ENCODE peak calls at places on chromosomes 3 and 15, in six cellular contexts. U, H, X, E, B and I are unnamed samples.

GRCh38 chr3:49652218-49652921 is 21.8 kb upstream of the APEH start:
- DNase-seq in U (no peak), H (no peak), X (no peak), E (no peak), B (no peak), I (no peak)

GRCh38 chr3:154059798-154060197 is 61.4 kb upstream of the ARHGEF26 start:
- DNase-seq in U (peak; percentile 26), H (no peak), X (no peak), E (no peak), B (no peak), I (no peak)

GRCh38 chr15:96343529-96344072 is 13.1 kb downstream of the NR2F2 start:
- DNase-seq in U (no peak), H (no peak), X (no peak), E (no peak), B (no peak), I (no peak)

GRCh38 chr15:58498821-58499580 is 67.2 kb downstream of the LIPC start:
- DNase-seq in U (peak; percentile 68), H (no peak), X (no peak), E (no peak), B (no peak), I (peak; percentile 63)

GRCh38 chr3:158471639-158472294 is 99.2 kb upstream of the MLF1 start:
- DNase-seq in U (peak; percentile 95), H (no peak), X (no peak), E (no peak), B (no peak), I (peak; percentile 96)

GRCh38 chr3:143808999-143809700 is 39.1 kb downstream of the SLC9A9 start:
- DNase-seq in U (peak; percentile 54), H (no peak), X (no peak), E (no peak), B (no peak), I (peak; percentile 19)

GRCh38 chr3:13825317-13825590 is 54.6 kb downstream of the WNT7A start:
- DNase-seq in U (no peak), H (no peak), X (no peak), E (no peak), B (no peak), I (no peak)

GRCh38 chr3:57977755-57978715 is 30.2 kb upstream of the FLNB start:
- DNase-seq in U (no peak), H (no peak), X (no peak), E (no peak), B (no peak), I (no peak)

GRCh38 chr3:147431746-147432145 is 22.6 kb downstream of the ZIC1 start:
- DNase-seq in U (no peak), H (no peak), X (no peak), E (no peak), B (no peak), I (no peak)

GRCh38 chr15:86834115-86834863 is 754.6 kb downstream of the AGBL1 start:
- DNase-seq in U (no peak), H (no peak), X (no peak), E (no peak), B (no peak), I (no peak)

GRCh38 chr3:9452417-9452816 is 55.0 kb downstream of the SETD5 start:
- DNase-seq in U (peak; percentile 35), H (no peak), X (no peak), E (no peak), B (no peak), I (no peak)

GRCh38 chr3:23877324-23877980 is 39.3 kb downstream of the NKIRAS1 start:
- DNase-seq in U (peak; percentile 91), H (no peak), X (no peak), E (no peak), B (no peak), I (peak; percentile 77)

GRCh38 chr3:43243590-43244587 is 42.5 kb upstream of the SNRK start:
- DNase-seq in U (peak; percentile 31), H (no peak), X (no peak), E (no peak), B (no peak), I (no peak)

GRCh38 chr15:82680200-82681102 is 29.2 kb downstream of the AP3B2 start:
- DNase-seq in U (no peak), H (no peak), X (peak; percentile 42), E (peak; percentile 71), B (no peak), I (no peak)

GRCh38 chr3:177340243-177340830 is 143.1 kb upstream of the TBL1XR1 start:
- DNase-seq in U (no peak), H (no peak), X (no peak), E (no peak), B (no peak), I (no peak)

GRCh38 chr15:51621917-51622268 is 678 bp downstream of the DMXL2 start:
- DNase-seq in U (peak; percentile 64), H (peak; percentile 63), X (no peak), E (no peak), B (peak; percentile 32), I (peak; percentile 61)

GRCh38 chr15:74565381-74566085 is 24.5 kb downstream of the ARID3B start:
- DNase-seq in U (no peak), H (no peak), X (no peak), E (no peak), B (no peak), I (no peak)

GRCh38 chr15:79172032-79172481 is 81.5 kb upstream of the RASGRF1 start:
- DNase-seq in U (peak; percentile 13), H (no peak), X (no peak), E (no peak), B (no peak), I (no peak)

GRCh38 chr15:90814193-90814811 is 54.1 kb upstream of the FURIN start:
- DNase-seq in U (no peak), H (no peak), X (no peak), E (no peak), B (no peak), I (peak; percentile 42)